ENCODE peak calls at places on chromosome 10, in seven cellular contexts. Q, S, A, P, N, I and K are unnamed samples.

GRCh38 chr10:7901261-7901660 is 83.0 kb downstream of the TAF3 start:
- DNase-seq in N (no peak), S (no peak), A (no peak), P (no peak), I (no peak), Q (no peak), K (no peak)

GRCh38 chr10:94224656-94225055 is 138.1 kb downstream of the NOC3L start:
- DNase-seq in I (peak; percentile 81), N (no peak), S (peak; percentile 75), Q (no peak), A (peak; percentile 60), P (no peak), K (no peak)

GRCh38 chr10:94131885-94132284 is 138.2 kb downstream of the PLCE1 start:
- DNase-seq in S (peak; percentile 74), P (no peak), A (no peak), Q (no peak), N (no peak), I (peak; percentile 73), K (no peak)

GRCh38 chr10:131723601-131724530 is 176.9 kb upstream of the PPP2R2D start:
- DNase-seq in P (no peak), S (no peak), N (no peak), Q (no peak), I (no peak), A (no peak), K (peak; percentile 46)

GRCh38 chr10:116690356-116691078 is 51.8 kb downstream of the HSPA12A start:
- DNase-seq in P (no peak), I (peak; percentile 28), A (no peak), S (peak; percentile 9), Q (no peak), N (peak; percentile 14), K (no peak)

GRCh38 chr10:4351723-4352565 is 474.1 kb upstream of the AKR1E2 start:
- DNase-seq in S (peak; percentile 73), A (no peak), Q (no peak), I (peak; percentile 98), P (no peak), N (no peak), K (no peak)

GRCh38 chr10:132897516-132898381 is 44.6 kb downstream of the CFAP46 start:
- DNase-seq in P (no peak), N (peak; percentile 76), A (no peak), S (no peak), I (no peak), Q (no peak), K (peak; percentile 11)

GRCh38 chr10:129339191-129339590 is 127.8 kb upstream of the MGMT start:
- DNase-seq in I (no peak), Q (no peak), P (no peak), N (no peak), S (no peak), A (no peak), K (no peak)

GRCh38 chr10:15658099-15658702 is 61.5 kb downstream of the ITGA8 start:
- DNase-seq in A (no peak), I (no peak), N (no peak), S (no peak), P (no peak), Q (no peak), K (no peak)

GRCh38 chr10:74992068-74992467 is 119.4 kb upstream of the SAMD8 start:
- DNase-seq in I (no peak), A (no peak), N (no peak), S (no peak), P (no peak), Q (no peak), K (no peak)

GRCh38 chr10:74993649-74994048 is 117.8 kb upstream of the SAMD8 start:
- DNase-seq in P (no peak), Q (no peak), I (no peak), N (no peak), S (no peak), A (no peak), K (no peak)

GRCh38 chr10:74988787-74989574 is 122.5 kb upstream of the SAMD8 start:
- DNase-seq in Q (no peak), N (no peak), P (no peak), A (no peak), I (no peak), S (peak; percentile 25), K (no peak)

GRCh38 chr10:74988055-74988773 is 123.2 kb upstream of the SAMD8 start:
- DNase-seq in P (no peak), Q (no peak), N (no peak), A (no peak), S (peak; percentile 74), I (peak; percentile 56), K (no peak)

GRCh38 chr10:74991435-74991834 is 120.0 kb upstream of the SAMD8 start:
- DNase-seq in I (no peak), N (no peak), Q (no peak), P (no peak), S (no peak), A (no peak), K (no peak)
- TF ChIP-seq CTCF in I (peak; percentile 14), N (no peak), Q (peak; percentile 13), P (no peak), S (peak; percentile 5), A (peak; percentile 48), K (no peak)

GRCh38 chr10:61021926-61022325 is 77.9 kb upstream of the RHOBTB1 start:
- DNase-seq in Q (no peak), I (no peak), P (no peak), N (no peak), A (no peak), S (no peak), K (no peak)

GRCh38 chr10:61020420-61021158 is 76.6 kb upstream of the RHOBTB1 start:
- DNase-seq in S (no peak), I (no peak), P (no peak), Q (no peak), A (no peak), N (no peak), K (no peak)

GRCh38 chr10:61028861-61029361 is 84.9 kb upstream of the RHOBTB1 start:
- DNase-seq in Q (no peak), A (peak; percentile 56), P (no peak), N (no peak), S (peak; percentile 5), I (peak; percentile 19), K (no peak)

GRCh38 chr10:61023053-61023452 is 79.1 kb upstream of the RHOBTB1 start:
- DNase-seq in S (no peak), I (no peak), Q (no peak), A (no peak), P (no peak), N (no peak), K (no peak)

DNA sequence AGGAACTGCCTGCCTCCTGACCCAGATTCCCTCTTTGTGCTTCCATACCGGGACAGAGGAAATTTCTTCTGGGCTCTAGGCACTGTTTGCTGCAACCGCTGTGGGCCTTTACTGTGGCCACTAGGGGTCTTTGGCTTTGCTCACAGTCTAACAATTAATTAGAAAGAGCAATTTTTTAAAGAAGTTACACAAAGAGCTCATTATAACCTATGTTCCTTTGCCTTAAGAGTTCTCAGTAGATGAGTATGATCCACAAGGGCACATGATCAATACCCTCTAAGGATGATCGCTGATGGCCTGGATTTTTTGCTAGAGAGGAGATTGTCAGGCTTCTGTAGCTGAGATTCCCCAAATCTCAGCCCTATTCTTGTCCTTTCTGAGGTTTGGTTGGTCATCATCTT is 80.8 kb upstream of the RHOBTB1 start:
- DNase-seq in N (no peak), A (peak; percentile 24), S (peak; percentile 18), I (peak; percentile 12), P (no peak), Q (no peak), K (no peak)
- TF ChIP-seq CTCF in N (peak; percentile 30), A (peak; percentile 93), S (peak; percentile 65), I (peak; percentile 67), P (no peak), Q (peak; percentile 28), K (peak; percentile 29)

GRCh38 chr10:72243822-72244437 is 27.9 kb upstream of the ASCC1 start:
- DNase-seq in P (no peak), A (peak; percentile 89), Q (no peak), I (peak; percentile 98), N (no peak), S (peak; percentile 79), K (peak; percentile 95)
- TF ChIP-seq CTCF in P (no peak), A (peak; percentile 65), Q (peak; percentile 23), I (peak; percentile 60), N (peak; percentile 19), S (no peak), K (peak; percentile 31)

DNA sequence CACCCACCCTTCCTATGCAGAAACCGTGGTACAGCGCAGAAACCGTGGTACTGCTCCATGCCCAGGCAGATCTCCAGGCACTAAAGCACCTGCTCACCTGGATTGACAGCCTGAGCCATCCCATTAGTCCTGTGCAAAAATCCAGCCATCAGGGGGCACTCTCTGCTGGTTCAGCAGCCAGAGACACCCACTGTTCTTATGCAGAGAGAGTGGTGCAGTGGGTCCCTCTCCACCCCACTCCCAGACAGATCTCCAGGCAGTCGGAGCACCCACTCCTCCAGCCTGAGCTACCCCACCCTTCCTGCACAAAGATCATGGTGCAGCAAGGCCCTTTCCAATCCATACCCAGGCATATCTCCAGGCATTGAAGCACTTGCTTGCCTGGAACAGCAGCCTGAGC is 219.8 kb downstream of the CTNNA3 start:
- DNase-seq in Q (no peak), I (no peak), S (no peak), A (no peak), N (no peak), P (no peak), K (no peak)
- TF ChIP-seq CTCF in Q (no peak), I (no peak), S (no peak), A (no peak), N (no peak), P (no peak), K (no peak)

GRCh38 chr10:24701447-24701846 is 22.2 kb downstream of the ARHGAP21 start:
- DNase-seq in I (no peak), S (peak; percentile 43), A (peak; percentile 28), Q (peak; percentile 38), P (no peak), N (no peak), K (no peak)
- TF ChIP-seq CTCF in I (no peak), S (no peak), A (no peak), Q (no peak), P (no peak), N (no peak), K (no peak)

GRCh38 chr10:125983161-125983560 is 86.8 kb downstream of the FANK1 start:
- DNase-seq in A (peak; percentile 42), P (no peak), S (peak; percentile 79), I (no peak), Q (no peak), N (no peak), K (no peak)

GRCh38 chr10:125979976-125980375 is 83.6 kb downstream of the FANK1 start:
- DNase-seq in I (no peak), A (no peak), P (no peak), Q (no peak), S (no peak), N (no peak), K (no peak)

GRCh38 chr10:125982256-125982948 is 86.0 kb downstream of the FANK1 start:
- DNase-seq in A (peak; percentile 74), N (peak; percentile 25), P (no peak), S (peak; percentile 68), I (peak; percentile 81), Q (peak; percentile 48), K (no peak)

GRCh38 chr10:125980521-125980920 is 84.2 kb downstream of the FANK1 start:
- DNase-seq in N (no peak), Q (no peak), I (no peak), P (no peak), S (peak; percentile 27), A (no peak), K (no peak)

DNA sequence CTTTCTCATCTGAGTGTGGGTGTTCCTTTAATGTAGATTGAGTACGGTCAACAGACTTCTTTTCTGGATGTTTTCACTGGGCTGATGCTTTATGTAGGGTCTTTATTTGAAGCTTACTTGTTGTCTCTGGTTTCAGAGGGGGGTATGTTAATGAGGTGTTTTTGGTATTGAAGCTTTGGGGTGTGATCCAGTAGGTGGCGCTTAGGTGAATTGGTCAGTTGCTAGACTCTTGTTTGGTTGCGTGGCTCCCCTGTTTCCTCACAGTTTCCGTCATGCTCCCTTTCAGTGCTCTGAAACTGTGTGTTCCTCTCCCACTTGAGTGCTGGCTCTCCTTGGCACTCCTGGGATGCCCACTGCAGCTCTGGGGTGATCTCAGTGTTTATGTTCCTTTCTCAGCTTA is 80.8 kb downstream of the FANK1 start:
- DNase-seq in Q (no peak), P (no peak), A (no peak), N (no peak), I (no peak), S (no peak), K (no peak)
- TF ChIP-seq CTCF in Q (peak; percentile 12), P (no peak), A (peak; percentile 41), N (no peak), I (peak; percentile 20), S (no peak), K (no peak)